ENCODE peak calls at places on chromosomes 16 and 17, in eight cellular contexts. K is NCI-H1436, M is transverse colon, I is fibroblast of lung, Q is T1000, D is A549, T is fibroblast of pulmonary artery, E is fibroblast of villous mesenchyme. C is an unnamed sample.

GRCh38 chr17:73291260-73291801 is 20.5 kb downstream of the CDC42EP4 start:
- DNase-seq in K (no peak), I (peak; percentile 93), D (peak; percentile 59), Q (peak; percentile 82), M (peak; percentile 76), T (peak; percentile 78), E (peak; percentile 87), C (peak; percentile 80)

GRCh38 chr17:82003411-82004381 is 19.0 kb downstream of the CENPX start:
- DNase-seq in D (peak; percentile 95), Q (peak; percentile 97), T (peak; percentile 94), M (peak; percentile 53), I (peak; percentile 96), E (peak; percentile 95), K (no peak), C (peak; percentile 65)

GRCh38 chr17:61536417-61536955 is 54.5 kb downstream of the NACA2 start:
- DNase-seq in E (peak; percentile 25), T (peak; percentile 1), Q (no peak), M (no peak), I (no peak), D (no peak), K (no peak), C (no peak)

GRCh38 chr17:77382356-77382911 is 241.7 kb downstream of the SEC14L1 start:
- DNase-seq in K (no peak), D (no peak), T (no peak), E (no peak), I (no peak), M (no peak), Q (no peak), C (no peak)

GRCh38 chr16:88647178-88648070 is 3.4 kb downstream of the CYBA start:
- DNase-seq in T (no peak), I (no peak), Q (no peak), E (no peak), M (no peak), D (no peak), K (no peak), C (no peak)

GRCh38 chr17:41308251-41308917 is 725 bp downstream of the KRTAP16-1 start:
- DNase-seq in K (no peak), I (no peak), M (peak; percentile 63), D (no peak), T (no peak), E (no peak), Q (no peak), C (no peak)

GRCh38 chr17:30513346-30513745 is 36.1 kb downstream of the GOSR1 start:
- DNase-seq in D (no peak), I (peak; percentile 6), E (no peak), Q (no peak), M (no peak), T (peak; percentile 12), K (no peak), C (no peak)

GRCh38 chr17:28219771-28220170 is 99.2 kb upstream of the TMEM97 start:
- DNase-seq in I (no peak), E (no peak), M (no peak), Q (no peak), K (no peak), D (no peak), T (no peak), C (no peak)

GRCh38 chr17:39603304-39604016 is 4.3 kb downstream of the NEUROD2 start:
- DNase-seq in K (no peak), M (no peak), I (no peak), Q (no peak), T (no peak), D (no peak), E (no peak), C (no peak)

GRCh38 chr17:10149573-10150399 is 48.6 kb downstream of the GAS7 start:
- DNase-seq in T (peak; percentile 78), D (no peak), M (no peak), I (peak; percentile 76), E (peak; percentile 94), Q (peak; percentile 64), K (no peak), C (peak; percentile 47)

GRCh38 chr16:984736-985135 is 3.2 kb downstream of the SOX8 start:
- DNase-seq in E (no peak), K (no peak), I (no peak), D (no peak), T (no peak), M (no peak), Q (no peak), C (no peak)

GRCh38 chr17:1607971-1608320 is 20.7 kb downstream of the SLC43A2 start:
- DNase-seq in E (peak; percentile 74), D (no peak), T (no peak), M (no peak), I (no peak), K (no peak), Q (no peak), C (no peak)

GRCh38 chr16:65124596-65124995 is 2.7 kb upstream of the CDH11 start:
- DNase-seq in D (no peak), Q (no peak), M (no peak), E (peak; percentile 19), T (no peak), K (no peak), I (no peak), C (no peak)

GRCh38 chr17:15388356-15389046 is 47.1 kb upstream of the TEKT3 start:
- DNase-seq in I (no peak), Q (no peak), D (no peak), E (no peak), K (no peak), T (no peak), M (no peak), C (no peak)

GRCh38 chr17:49334744-49335512 is 27.1 kb downstream of the ZNF652 start:
- DNase-seq in D (no peak), M (no peak), K (no peak), I (no peak), Q (no peak), T (no peak), E (peak; percentile 68), C (no peak)

GRCh38 chr16:89701425-89702406 is at the start of gene SPATA2L:
- DNase-seq in E (peak; percentile 77), I (peak; percentile 72), D (peak; percentile 92), K (peak; percentile 97), Q (peak; percentile 84), M (peak; percentile 98), T (peak; percentile 77), C (peak; percentile 95)

GRCh38 chr16:65919116-65919515 is 447.4 kb upstream of the CDH5 start:
- DNase-seq in T (no peak), Q (no peak), K (no peak), M (no peak), D (no peak), E (no peak), I (no peak), C (no peak)

GRCh38 chr16:56944954-56945839 is 13.3 kb downstream of the HERPUD1 start:
- DNase-seq in Q (no peak), T (no peak), E (no peak), M (no peak), D (no peak), K (no peak), I (peak; percentile 36), C (no peak)

GRCh38 chr16:13997933-13998332 is 73.2 kb upstream of the MRTFB start:
- DNase-seq in E (no peak), Q (no peak), D (no peak), I (no peak), M (peak; percentile 18), K (no peak), T (no peak), C (peak; percentile 53)

C was measured in HT-29.